ENCODE peak calls at places on chromosome 14, in five cellular contexts. H is GM23338, E is tibial nerve, O is breast epithelium, B is ovary. M is an unnamed sample. For H3K4me1, the result is how much of the 10 kb centered on the place peaks cover.

GRCh38 chr14:91204657-91205056 is 39.8 kb downstream of the GPR68 start:
- DNase-seq in H (no peak), E (no peak), O (no peak), B (no peak), M (no peak)

GRCh38 chr14:104353921-104354701 is 215.7 kb downstream of the KIF26A start:
- DNase-seq in O (no peak), E (no peak), H (no peak), B (no peak), M (no peak)

GRCh38 chr14:40855343-40855742 is 751.3 kb upstream of the LRFN5 start:
- DNase-seq in B (no peak), H (no peak), E (no peak), O (no peak), M (no peak)

GRCh38 chr14:22776215-22776614 is 9.7 kb downstream of the OXA1L start:
- DNase-seq in H (no peak), O (no peak), B (no peak), E (no peak), M (no peak)

GRCh38 chr14:90483551-90483950 is 86.7 kb downstream of the CALM1 start:
- DNase-seq in E (no peak), H (peak), O (no peak), B (no peak), M (no peak)

GRCh38 chr14:96304956-96305355 is 48.9 kb downstream of the BDKRB1 start:
- DNase-seq in H (peak), E (no peak), B (no peak), O (no peak), M (no peak)

GRCh38 chr14:74671789-74672188 is 41.1 kb downstream of the AREL1 start:
- DNase-seq in E (peak), B (no peak), H (no peak), O (peak), M (no peak)

GRCh38 chr14:53516261-53516774 is 363.2 kb upstream of the DDHD1 start:
- DNase-seq in E (no peak), H (no peak), O (no peak), B (no peak), M (no peak)

GRCh38 chr14:105496831-105497591 is 6.0 kb downstream of the TEDC1 start:
- DNase-seq in H (no peak), O (no peak), B (no peak), E (no peak), M (no peak)

GRCh38 chr14:65062096-65063075 is 39.9 kb downstream of the MAX start:
- DNase-seq in E (no peak), O (no peak), H (no peak), B (no peak), M (no peak)

GRCh38 chr14:54169254-54169924 is 212.8 kb upstream of the BMP4 start:
- DNase-seq in E (peak), H (no peak), B (no peak), O (no peak), M (no peak)

GRCh38 chr14:69044296-69044695 is 65.2 kb upstream of the ACTN1 start:
- DNase-seq in O (no peak), H (no peak), E (no peak), B (no peak), M (no peak)

GRCh38 chr14:65336191-65336591 is 76.3 kb upstream of the FUT8 start:
- DNase-seq in E (no peak), B (no peak), O (no peak), H (no peak), M (no peak)

GRCh38 chr14:58298477-58298879 is at the start of gene ARID4A:
- DNase-seq in H (no peak), E (peak), O (no peak), B (peak), M (no peak)

GRCh38 chr14:78566017-78566858 is 396.1 kb downstream of the NRXN3 start:
- DNase-seq in O (peak), H (peak), E (peak), B (peak), M (peak)

GRCh38 chr14:29037428-29037827 is 270.8 kb downstream of the FOXG1 start:
- DNase-seq in O (no peak), E (no peak), H (no peak), B (no peak), M (no peak)

GRCh38 chr14:59228416-59228815 is 39.9 kb downstream of the DAAM1 start:
- DNase-seq in B (no peak), H (no peak), O (no peak), E (no peak), M (no peak)

GRCh38 chr14:105050551-105050897 is 14.7 kb downstream of the GPR132 start:
- DNase-seq in B (no peak), O (peak), E (no peak), H (no peak), M (peak)

GRCh38 chr14:51002406-51002984 is 58.2 kb upstream of the PYGL start:
- DNase-seq in O (no peak), H (no peak), B (no peak), E (no peak), M (no peak)
- H3K27ac ChIP-seq in O (no peak), H (no peak), B (no peak), E (no peak), M (no peak)

DNA sequence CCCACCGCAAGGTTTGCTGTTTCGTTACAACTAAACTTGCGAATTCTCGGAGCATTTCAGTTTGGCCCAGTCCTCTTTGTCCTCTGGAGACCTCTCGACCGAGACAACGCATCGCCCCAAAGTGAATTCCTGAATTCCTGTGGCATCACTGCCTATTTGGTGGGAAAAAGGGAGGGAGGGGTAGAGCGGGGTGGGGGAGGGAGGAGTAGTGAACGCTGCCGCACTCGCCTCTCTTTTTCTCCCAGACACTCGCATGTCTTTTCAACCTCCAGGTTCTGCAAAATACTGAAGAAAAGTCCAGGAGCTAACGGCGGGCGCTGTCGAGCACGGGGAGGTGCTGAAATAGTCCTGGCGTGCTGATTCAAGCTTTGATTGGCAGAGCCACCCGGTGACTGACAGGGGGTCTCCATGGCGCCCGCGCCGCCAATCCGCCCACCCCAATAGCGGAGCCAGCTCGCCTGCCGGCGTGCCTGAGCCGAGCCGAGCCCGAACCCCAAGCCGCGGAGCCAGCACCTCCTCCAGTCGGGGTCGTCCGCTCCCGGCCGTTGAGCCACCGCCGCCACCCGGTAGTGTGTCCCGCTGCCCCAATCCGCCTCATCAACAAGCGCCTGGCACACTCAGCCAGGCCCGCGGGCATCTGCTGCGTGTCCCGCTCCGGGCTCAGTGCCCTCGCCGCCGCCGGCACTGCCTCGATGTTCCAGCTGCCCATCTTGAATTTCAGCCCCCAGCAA is at the start of gene SIX6:
- DNase-seq in B (no peak), H (peak), O (no peak), E (no peak), M (no peak)
- H3K4me1 ChIP-seq in B (under half), H (half or more), O (under half), E (half or more), M (under half)

GRCh38 chr14:24417832-24418491 is 11.5 kb downstream of the CBLN3 start:
- DNase-seq in B (no peak), H (no peak), E (no peak), O (no peak), M (no peak)
- H3K27ac ChIP-seq in B (no peak), H (no peak), E (no peak), O (peak), M (no peak)

DNA sequence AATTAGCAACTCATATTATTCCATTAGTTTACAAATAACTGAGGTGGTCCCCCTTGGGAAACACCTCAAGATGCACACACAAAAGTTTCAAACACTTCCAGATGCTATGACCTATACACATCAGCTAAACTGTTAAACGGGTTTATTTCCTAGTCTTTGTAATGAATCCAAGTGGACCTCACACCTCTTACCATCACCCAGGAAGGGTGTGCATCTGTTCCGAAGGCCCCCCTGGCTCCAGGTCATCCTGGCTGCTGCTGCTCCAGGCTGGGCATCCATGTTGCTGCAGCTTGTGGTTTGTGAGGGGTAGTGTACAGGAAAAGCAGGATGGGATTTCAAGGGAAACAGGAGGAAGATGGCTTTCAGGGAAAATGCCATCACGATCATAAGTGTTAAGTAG is 6.8 kb downstream of the HNRNPC start:
- DNase-seq in H (no peak), O (no peak), B (no peak), E (no peak), M (no peak)
- H3K4me1 ChIP-seq in H (under half), O (under half), B (under half), E (half or more), M (under half)

DNA sequence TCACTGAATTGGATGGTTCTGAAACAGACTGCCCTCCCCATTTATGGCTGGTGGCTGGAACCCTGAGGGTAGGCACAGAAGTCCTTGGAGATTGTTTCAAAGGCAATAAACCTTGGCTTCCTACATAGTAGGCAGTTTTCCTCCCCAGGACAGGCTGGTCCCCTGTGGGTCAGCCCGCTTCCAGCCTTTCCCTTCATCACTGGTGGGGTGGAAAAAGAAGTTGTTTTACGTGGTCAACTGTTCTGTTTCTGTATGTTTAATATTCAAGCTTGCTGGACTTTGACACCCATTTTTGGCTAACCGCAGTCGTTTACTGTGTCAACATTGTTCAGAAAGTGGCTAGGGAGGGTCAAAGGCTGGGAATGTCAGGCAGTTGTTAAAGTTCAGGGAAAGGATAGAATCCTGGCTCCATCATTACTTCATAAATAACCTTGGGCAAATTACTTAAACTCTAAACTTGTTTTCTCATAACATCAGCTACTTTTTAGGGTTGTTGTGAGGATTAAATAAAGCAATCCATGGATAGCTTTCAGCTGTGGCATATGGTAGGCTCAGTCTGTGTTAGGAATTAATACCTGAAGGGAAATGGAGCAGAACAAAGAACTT is 2.4 kb downstream of the KLHDC2 start:
- DNase-seq in E (no peak), H (no peak), B (no peak), O (no peak), M (peak)
- H3K27ac ChIP-seq in E (no peak), H (no peak), B (no peak), O (peak), M (no peak)

GRCh38 chr14:99572173-99572999 is 31.6 kb downstream of the CCDC85C start:
- DNase-seq in O (no peak), E (no peak), H (no peak), B (no peak), M (no peak)

GRCh38 chr14:99573000-99573330 is 31.0 kb downstream of the CCDC85C start:
- DNase-seq in E (no peak), H (no peak), B (no peak), O (no peak), M (no peak)

GRCh38 chr14:99575043-99576023 is 28.7 kb downstream of the CCDC85C start:
- DNase-seq in H (no peak), O (peak), B (peak), E (no peak), M (peak)

GRCh38 chr14:99573436-99574098 is 30.4 kb downstream of the CCDC85C start:
- DNase-seq in B (no peak), E (no peak), O (no peak), H (no peak), M (no peak)

GRCh38 chr14:99574099-99574880 is 29.7 kb downstream of the CCDC85C start:
- DNase-seq in E (no peak), O (no peak), H (peak), B (peak), M (peak)
- H3K4me1 ChIP-seq in E (half or more), O (under half), H (half or more), B (half or more), M (half or more)

GRCh38 chr14:73462815-73463214 is 4.5 kb upstream of the NUMB start:
- DNase-seq in E (no peak), H (no peak), B (no peak), O (no peak), M (no peak)
- H3K27ac ChIP-seq in E (no peak), H (no peak), B (no peak), O (peak), M (no peak)

GRCh38 chr14:71533396-71533795 is 398.8 kb upstream of the RGS6 start:
- DNase-seq in E (no peak), B (no peak), H (no peak), O (no peak), M (no peak)

GRCh38 chr14:71532349-71532748 is 399.9 kb upstream of the RGS6 start:
- DNase-seq in H (no peak), E (peak), O (no peak), B (no peak), M (no peak)

GRCh38 chr14:71534506-71534905 is 397.7 kb upstream of the RGS6 start:
- DNase-seq in E (no peak), B (no peak), O (no peak), H (no peak), M (no peak)

GRCh38 chr14:71533800-71534199 is 398.4 kb upstream of the RGS6 start:
- DNase-seq in H (no peak), B (no peak), O (no peak), E (no peak), M (no peak)

DNA sequence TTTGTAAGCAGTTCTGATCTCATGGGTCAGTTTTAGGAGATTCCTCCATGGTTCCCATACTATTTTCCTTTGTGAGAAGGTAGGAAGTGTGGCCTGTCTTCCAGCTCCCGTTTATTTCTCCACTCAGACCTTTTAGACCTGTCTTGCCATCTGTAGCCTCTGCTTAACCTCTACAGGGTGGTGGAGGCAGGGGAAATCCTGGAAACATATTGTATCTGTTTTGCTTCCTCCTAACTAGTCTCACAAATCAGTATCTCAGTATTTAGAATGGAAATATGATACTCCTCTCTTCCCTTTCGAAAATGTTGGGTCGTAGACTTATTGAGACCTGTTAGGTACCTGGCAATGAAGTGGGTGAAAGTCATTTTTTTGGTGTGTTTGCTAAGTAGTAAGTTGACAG is 399.4 kb upstream of the RGS6 start:
- DNase-seq in B (no peak), O (no peak), H (no peak), E (no peak), M (no peak)
- H3K4me1 ChIP-seq in B (under half), O (under half), H (under half), E (under half), M (under half)

GRCh38 chr14:36655054-36655381 is 6.6 kb upstream of the PAX9 start:
- DNase-seq in E (no peak), O (no peak), B (no peak), H (peak), M (no peak)
- H3K27ac ChIP-seq in E (no peak), O (no peak), B (no peak), H (no peak), M (no peak)